ENCODE peak calls at places on chromosomes 4 and X, in seven cellular contexts. W is gastrocnemius medialis, R is right atrium auricular region, Z is sigmoid colon, M is thyroid gland, A is colonic mucosa, O is dorsolateral prefrontal cortex. X is an unnamed sample.

GRCh38 chr4:100168521-100168920 is 21.7 kb downstream of the DDIT4L start:
- DNase-seq in W (no peak), R (no peak), Z (no peak), M (no peak), A (no peak), O (no peak), X (no peak)

GRCh38 chrX:57821703-57822375 is 88.4 kb downstream of the ZXDA start:
- DNase-seq in W (peak), R (no peak), Z (no peak), M (peak), A (peak), O (no peak), X (peak)

GRCh38 chr4:2388430-2389182 is 29.8 kb downstream of the ZFYVE28 start:
- DNase-seq in W (no peak), R (no peak), Z (no peak), M (no peak), A (no peak), O (no peak), X (no peak)

GRCh38 chrX:56759736-56760409 is 30.8 kb downstream of the NBDY start:
- DNase-seq in W (no peak), R (no peak), Z (peak), M (no peak), A (no peak), O (no peak), X (no peak)

GRCh38 chr4:108821056-108821925 is 58.4 kb upstream of the ETNPPL start:
- DNase-seq in W (no peak), R (no peak), Z (no peak), M (no peak), A (no peak), O (no peak), X (no peak)

GRCh38 chr4:87363552-87363951 is 27.4 kb downstream of the HSD17B11 start:
- DNase-seq in W (no peak), R (no peak), Z (no peak), M (no peak), A (no peak), O (no peak), X (no peak)

GRCh38 chrX:850471-850916 is 219.9 kb downstream of the SHOX start:
- DNase-seq in W (no peak), R (no peak), Z (no peak), M (no peak), A (no peak), O (no peak), X (no peak)

GRCh38 chrX:17597836-17598434 is 139.4 kb upstream of the SCML1 start:
- DNase-seq in W (peak), R (peak), Z (peak), M (peak), A (peak), O (peak), X (peak)

GRCh38 chrX:152637649-152638442 is at the start of gene GABRQ:
- DNase-seq in W (no peak), R (no peak), Z (no peak), M (peak), A (no peak), O (no peak), X (no peak)

GRCh38 chr4:94978904-94979303 is 221.1 kb downstream of the BMPR1B start:
- DNase-seq in W (no peak), R (no peak), Z (no peak), M (no peak), A (no peak), O (no peak), X (no peak)

GRCh38 chr4:94156816-94157215 is 50.8 kb upstream of the SMARCAD1 start:
- DNase-seq in W (no peak), R (no peak), Z (no peak), M (no peak), A (no peak), O (no peak), X (no peak)

GRCh38 chrX:102029026-102029425 is 96.5 kb upstream of the TCEAL2 start:
- DNase-seq in W (no peak), R (no peak), Z (no peak), M (no peak), A (no peak), O (no peak), X (no peak)

GRCh38 chr4:53688186-53688790 is 97.0 kb upstream of the LNX1 start:
- DNase-seq in W (no peak), R (no peak), Z (no peak), M (no peak), A (no peak), O (no peak), X (no peak)

GRCh38 chr4:137703225-137703624 is 170.9 kb upstream of the PCDH18 start:
- DNase-seq in W (no peak), R (no peak), Z (no peak), M (no peak), A (no peak), O (no peak), X (no peak)

GRCh38 chrX:15947648-15948317 is 93.2 kb upstream of the AP1S2 start:
- DNase-seq in W (no peak), R (no peak), Z (no peak), M (no peak), A (no peak), O (no peak), X (no peak)

GRCh38 chrX:110286126-110286525 is 31.8 kb downstream of the AMMECR1 start:
- DNase-seq in W (no peak), R (no peak), Z (peak), M (no peak), A (no peak), O (no peak), X (no peak)

GRCh38 chr4:25970691-25971427 is 56.8 kb downstream of the SMIM20 start:
- DNase-seq in W (no peak), R (no peak), Z (no peak), M (no peak), A (peak), O (no peak), X (no peak)

GRCh38 chr4:43693876-43694275 is 754.7 kb downstream of the KCTD8 start:
- DNase-seq in W (no peak), R (no peak), Z (no peak), M (no peak), A (no peak), O (no peak), X (no peak)

GRCh38 chr4:105496899-105497298 is 23.0 kb upstream of the PPA2 start:
- DNase-seq in W (no peak), R (no peak), Z (no peak), M (no peak), A (no peak), O (no peak), X (no peak)

GRCh38 chrX:67555578-67556203 is 11.9 kb downstream of the AR start:
- DNase-seq in W (peak), R (no peak), Z (no peak), M (peak), A (peak), O (no peak), X (no peak)

GRCh38 chr4:155759372-155760252 is 791 bp downstream of the GUCY1B1 start:
- DNase-seq in W (peak), R (peak), Z (peak), M (peak), A (peak), O (peak), X (peak)

GRCh38 chrX:142804085-142804484 is 221.6 kb upstream of the SPANXN4 start:
- DNase-seq in W (no peak), R (no peak), Z (no peak), M (no peak), A (peak), O (no peak), X (no peak)

GRCh38 chr4:169040559-169041261 is 30.7 kb upstream of the CBR4 start:
- DNase-seq in W (no peak), R (no peak), Z (no peak), M (no peak), A (peak), O (no peak), X (no peak)

GRCh38 chr4:33255094-33255493 is 2534.9 kb downstream of the PCDH7 start:
- DNase-seq in W (no peak), R (no peak), Z (no peak), M (no peak), A (no peak), O (no peak), X (no peak)

GRCh38 chr4:70927502-70928139 is 25.5 kb downstream of the MOB1B start:
- DNase-seq in W (no peak), R (no peak), Z (no peak), M (no peak), A (no peak), O (no peak), X (peak)

GRCh38 chrX:17670874-17671273 is 66.4 kb upstream of the SCML1 start:
- DNase-seq in W (no peak), R (no peak), Z (no peak), M (no peak), A (no peak), O (no peak), X (no peak)

GRCh38 chr4:184814686-184815045 is 11.1 kb downstream of the ACSL1 start:
- DNase-seq in W (no peak), R (no peak), Z (no peak), M (no peak), A (no peak), O (no peak), X (no peak)

GRCh38 chrX:129760981-129761380 is 18.8 kb upstream of the SASH3 start:
- DNase-seq in W (no peak), R (no peak), Z (no peak), M (no peak), A (no peak), O (no peak), X (no peak)

GRCh38 chr4:82591592-82591991 is 29.8 kb upstream of the TMEM150C start:
- DNase-seq in W (no peak), R (no peak), Z (no peak), M (no peak), A (no peak), O (no peak), X (no peak)

GRCh38 chr4:41678951-41679350 is 69.6 kb downstream of the PHOX2B start:
- DNase-seq in W (no peak), R (no peak), Z (no peak), M (no peak), A (no peak), O (no peak), X (no peak)

GRCh38 chrX:110401142-110401541 is 42.5 kb downstream of the RTL9 start:
- DNase-seq in W (no peak), R (no peak), Z (no peak), M (no peak), A (no peak), O (no peak), X (no peak)

GRCh38 chrX:373641-374471 is 12.9 kb downstream of the PPP2R3B start:
- DNase-seq in W (peak), R (no peak), Z (no peak), M (peak), A (no peak), O (no peak), X (no peak)

DNA sequence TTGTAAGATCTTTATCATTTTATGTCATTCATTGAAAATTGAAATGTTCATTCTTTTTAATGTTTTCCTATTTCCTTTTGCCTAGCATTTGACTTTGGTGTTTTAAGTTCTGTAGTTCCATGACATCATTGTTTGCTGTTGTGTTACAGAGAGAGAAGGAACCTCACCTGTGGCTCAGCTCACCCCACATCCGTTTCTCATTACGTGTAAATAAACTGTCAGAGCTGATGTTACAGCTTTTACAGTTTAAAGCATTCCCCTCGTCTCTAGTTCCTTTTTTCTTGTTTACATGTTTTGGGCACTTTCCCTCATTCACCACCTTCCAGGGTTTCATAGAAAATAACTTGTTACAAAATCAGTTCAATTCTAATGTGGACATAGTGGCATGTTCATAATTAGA is 137.2 kb downstream of the FNIP2 start:
- DNase-seq in W (no peak), R (no peak), Z (no peak), M (no peak), A (no peak), O (no peak), X (no peak)
- TF ChIP-seq CTCF in W (no peak), R (no peak), Z (no peak), M (no peak), A (no peak), O (no peak), X (no peak)

DNA sequence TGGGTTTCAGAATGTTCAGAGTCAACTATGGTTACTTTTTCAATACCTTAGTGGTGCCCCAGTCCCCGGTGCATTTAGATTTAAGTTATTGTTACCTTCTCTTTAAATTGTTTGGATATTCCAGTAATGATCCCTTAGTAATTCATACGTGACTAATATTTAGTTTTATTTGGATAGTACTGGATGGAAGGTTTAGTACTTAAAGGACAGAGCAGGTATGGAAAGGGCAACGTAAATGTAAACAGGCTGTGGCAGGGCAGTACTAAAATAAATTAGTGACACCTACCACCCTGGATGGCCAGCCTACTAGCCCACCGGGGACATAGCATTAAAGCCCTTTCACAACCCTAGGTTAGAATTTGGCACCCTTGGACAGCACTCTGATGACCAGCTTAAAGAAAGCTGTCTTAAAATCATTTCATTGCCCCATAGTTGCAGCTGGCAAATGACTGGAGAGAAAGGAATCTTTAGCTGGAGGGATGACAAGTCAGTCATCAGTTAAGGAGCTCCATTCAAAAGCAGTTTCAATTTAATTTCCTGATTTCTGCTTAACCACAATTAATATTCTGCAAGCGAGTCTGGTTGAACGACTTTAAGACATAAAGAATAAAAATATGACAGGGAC is 16.4 kb downstream of the PLP1 start:
- DNase-seq in W (no peak), R (no peak), Z (no peak), M (no peak), A (no peak), O (no peak), X (no peak)
- H3K27ac ChIP-seq in W (no peak), R (no peak), Z (no peak), M (no peak), A (no peak), O (peak), X (no peak)

GRCh38 chrX:40539214-40540142 is 41.3 kb upstream of the ATP6AP2 start:
- DNase-seq in W (peak), R (peak), Z (peak), M (peak), A (peak), O (no peak), X (no peak)
- TF ChIP-seq CTCF in W (no peak), R (no peak), Z (no peak), M (no peak), A (peak), O (no peak), X (peak)

DNA sequence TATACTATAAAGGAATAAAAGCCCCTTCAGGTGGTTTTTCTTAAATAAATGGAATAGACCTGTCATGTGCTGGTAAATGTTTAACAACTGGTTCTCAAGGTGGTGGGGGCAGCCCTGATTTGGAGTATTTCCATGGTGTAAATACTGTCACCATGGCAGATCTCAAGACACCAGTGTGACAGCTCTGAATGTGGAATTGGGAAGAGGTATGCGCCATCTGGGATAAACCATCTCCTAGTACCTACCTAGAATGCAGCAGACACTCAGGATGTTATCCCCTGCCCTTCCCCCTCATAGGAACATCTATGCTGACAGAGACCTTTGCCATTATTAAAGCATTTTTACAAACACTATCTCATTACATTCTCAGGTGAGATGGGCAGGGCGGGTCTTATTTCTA is 26.4 kb upstream of the TMSB4X start:
- DNase-seq in W (no peak), R (no peak), Z (no peak), M (no peak), A (no peak), O (no peak), X (no peak)
- H3K27ac ChIP-seq in W (no peak), R (no peak), Z (no peak), M (no peak), A (no peak), O (no peak), X (peak)

X was measured in Peyer's patch.